ENCODE peak calls at places on chromosome 9, in five cellular contexts. W is HCT116, F is SK-N-SH, U is GM12878, T is HepG2. V is an unnamed sample.

GRCh38 chr9:8262625-8263622 is 463.3 kb upstream of the DMAC1 start:
- DNase-seq in F (no peak), T (no peak), U (no peak), W (no peak), V (no peak)

GRCh38 chr9:13171261-13171660 is 108.2 kb downstream of the MPDZ start:
- DNase-seq in W (no peak), U (no peak), T (no peak), F (no peak), V (no peak)

GRCh38 chr9:28234899-28235277 is 661.6 kb upstream of the C9orf72 start:
- DNase-seq in W (no peak), F (no peak), T (no peak), U (no peak), V (peak)

GRCh38 chr9:109329274-109330258 is 8.7 kb upstream of the EPB41L4B start:
- DNase-seq in F (peak), T (peak), W (no peak), U (no peak), V (no peak)

GRCh38 chr9:4680750-4681149 is 1.4 kb downstream of the CDC37L1 start:
- DNase-seq in U (no peak), W (no peak), F (no peak), T (peak), V (no peak)

GRCh38 chr9:806285-807156 is 35.0 kb upstream of the DMRT1 start:
- DNase-seq in F (peak), U (peak), W (no peak), T (peak), V (peak)

GRCh38 chr9:38141751-38142150 is 72.7 kb upstream of the SHB start:
- DNase-seq in T (no peak), U (no peak), W (no peak), F (no peak), V (no peak)

GRCh38 chr9:13513710-13514444 is 234.4 kb upstream of the MPDZ start:
- DNase-seq in W (no peak), U (no peak), T (no peak), F (peak), V (peak)

GRCh38 chr9:37417252-37417803 is 5.2 kb upstream of the GRHPR start:
- DNase-seq in F (no peak), W (no peak), T (peak), U (no peak), V (no peak)

GRCh38 chr9:4277531-4277991 is 22.3 kb downstream of the GLIS3 start:
- DNase-seq in F (no peak), W (no peak), U (no peak), T (no peak), V (no peak)

GRCh38 chr9:36328798-36329411 is 70.7 kb upstream of the GNE start:
- DNase-seq in U (no peak), F (peak), W (peak), T (peak), V (peak)

GRCh38 chr9:124017064-124017928 is 5.7 kb downstream of the LHX2 start:
- DNase-seq in U (no peak), W (no peak), T (no peak), F (peak), V (no peak)

GRCh38 chr9:35972093-35972492 is 14.1 kb upstream of the OR2S2 start:
- DNase-seq in T (no peak), F (no peak), W (no peak), U (no peak), V (no peak)

GRCh38 chr9:122988919-122989614 is 44.4 kb upstream of the GPR21 start:
- DNase-seq in T (no peak), U (no peak), W (no peak), F (no peak), V (no peak)

GRCh38 chr9:79681576-79681975 is 109.8 kb downstream of the TLE4 start:
- DNase-seq in U (no peak), W (no peak), T (no peak), F (no peak), V (no peak)

GRCh38 chr9:89153618-89154017 is 25.0 kb downstream of the SHC3 start:
- DNase-seq in W (peak), U (no peak), T (no peak), F (no peak), V (no peak)

GRCh38 chr9:15248596-15248995 is 58.4 kb downstream of the TTC39B start:
- DNase-seq in U (no peak), W (no peak), F (no peak), T (no peak), V (no peak)

GRCh38 chr9:36148652-36149051 is 12.1 kb downstream of the GLIPR2 start:
- DNase-seq in U (peak), W (no peak), F (peak), T (peak), V (no peak)

GRCh38 chr9:127971357-127972315 is 9.2 kb downstream of the EEIG1 start:
- DNase-seq in F (peak), W (no peak), T (no peak), U (no peak), V (no peak)
- H3K4me3 ChIP-seq in F (no peak), W (no peak), T (no peak), U (peak), V (no peak)

GRCh38 chr9:98736216-98736615 is 27.5 kb upstream of the GABBR2 start:
- DNase-seq in W (no peak), F (no peak), T (no peak), U (no peak), V (no peak)
- TF ChIP-seq YY1 in W (no peak), F (no peak), T (no peak), U (no peak), V (no peak)

DNA sequence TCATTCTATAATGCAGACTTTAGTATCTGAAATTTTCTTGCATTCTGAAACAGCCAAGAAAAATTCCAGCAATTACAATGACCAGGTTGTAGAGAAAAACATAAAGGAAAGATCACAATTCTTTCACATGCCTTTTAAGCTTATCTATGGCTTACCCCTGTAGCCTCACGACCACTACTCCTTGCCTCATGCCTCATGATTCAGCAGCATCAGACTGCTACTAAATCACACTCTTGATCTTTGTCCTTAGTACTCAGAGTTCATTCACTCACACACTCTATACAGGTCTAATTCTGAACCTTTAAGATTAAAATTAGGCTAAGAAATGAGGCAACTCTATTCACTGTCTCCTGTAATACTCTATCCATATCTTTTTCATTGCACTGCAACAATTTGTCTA is 415.1 kb downstream of the MLLT3 start:
- DNase-seq in F (no peak), T (no peak), U (no peak), W (no peak), V (no peak)
- H3K4me3 ChIP-seq in F (no peak), T (no peak), U (no peak), W (no peak), V (no peak)

DNA sequence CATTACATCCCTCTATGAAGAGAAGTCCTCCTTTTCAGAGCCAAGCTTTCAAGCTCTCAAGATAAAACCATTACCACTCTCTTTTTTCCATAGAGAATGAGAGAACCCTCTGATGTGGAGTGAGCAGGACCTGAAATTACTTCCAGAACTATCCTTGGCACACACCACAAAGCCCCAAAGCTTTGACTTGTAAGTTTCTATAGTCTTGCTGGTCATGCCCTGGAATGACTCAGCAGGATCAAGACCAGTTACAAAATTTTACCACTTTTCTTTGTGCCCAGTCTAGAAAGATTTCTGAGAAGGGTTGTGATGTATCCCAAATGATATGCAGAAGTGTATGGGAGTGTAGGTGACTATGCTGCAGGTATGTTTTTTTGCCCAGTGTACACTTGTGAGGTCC is 760.6 kb downstream of the TLE1 start:
- DNase-seq in W (no peak), U (no peak), F (no peak), T (no peak), V (no peak)
- TF ChIP-seq YY1 in W (no peak), U (no peak), F (no peak), T (no peak), V (no peak)

GRCh38 chr9:132943677-132944293 is 631 bp downstream of the TSC1 start:
- DNase-seq in T (no peak), U (no peak), F (no peak), W (no peak), V (no peak)

GRCh38 chr9:132944294-132945185 is at the start of gene TSC1:
- DNase-seq in F (peak), T (peak), U (peak), W (peak), V (peak)

GRCh38 chr9:132939169-132939568 is 5.2 kb downstream of the TSC1 start:
- DNase-seq in U (no peak), F (no peak), W (no peak), T (no peak), V (no peak)

GRCh38 chr9:132945186-132946130 is 1.0 kb upstream of the TSC1 start:
- DNase-seq in W (no peak), U (no peak), T (no peak), F (no peak), V (no peak)

DNA sequence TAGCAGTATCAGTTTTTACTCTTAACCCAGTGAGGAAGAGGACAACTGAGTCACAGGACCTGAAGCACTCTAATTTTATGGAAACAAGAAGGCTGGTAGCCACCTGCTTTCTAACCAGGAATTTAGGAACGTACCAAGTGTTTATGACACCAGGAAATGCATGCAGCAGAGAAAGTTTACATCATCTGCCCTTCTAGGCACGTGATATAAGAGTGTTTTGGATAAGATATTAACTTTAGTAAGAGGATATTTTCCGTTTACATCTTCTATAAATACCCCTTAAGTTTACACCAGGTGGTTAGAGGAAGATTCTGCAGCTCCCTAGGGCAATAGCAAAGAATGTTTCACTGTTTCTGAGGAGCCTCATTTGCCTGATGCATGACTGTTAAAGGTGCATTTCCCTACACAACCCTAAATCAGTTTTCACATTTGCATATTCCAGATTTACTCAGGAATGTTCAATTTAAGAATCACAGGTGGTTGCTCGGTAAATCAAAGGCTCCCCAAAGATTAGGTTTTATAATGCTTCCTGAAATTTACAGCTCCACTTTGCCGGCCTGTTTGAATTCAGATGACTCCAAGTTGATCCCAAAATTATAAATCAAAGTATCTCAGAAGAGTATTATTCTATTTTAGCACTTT is 1.8 kb downstream of the TSC1 start:
- DNase-seq in U (no peak), W (no peak), T (no peak), F (no peak), V (no peak)
- H3K4me3 ChIP-seq in U (peak), W (no peak), T (no peak), F (peak), V (no peak)

GRCh38 chr9:129125478-129125877 is 14.3 kb downstream of the PTPA start:
- DNase-seq in F (no peak), W (peak), U (no peak), T (no peak), V (no peak)
- TF ChIP-seq YY1 in F (no peak), W (no peak), U (no peak), T (no peak), V (no peak)

GRCh38 chr9:92807757-92808725 is 43.4 kb upstream of the BICD2 start:
- DNase-seq in U (no peak), W (no peak), T (no peak), F (peak), V (no peak)
- H3K4me3 ChIP-seq in U (no peak), W (peak), T (peak), F (no peak), V (peak)